ENCODE peak calls at places on chromosomes 4 and X, in seven cellular contexts. One of them, this sample, is unnamed.
A peak's percentile ranks its signal among the peaks of the same experiment; 100 is the strongest.

GRCh38 chr4:81845761-81846160 is 374.1 kb upstream of the RASGEF1B start:
- DNase-seq in adrenal gland: no peak
- DNase-seq in SK-N-SH: no peak
- DNase-seq in CD8-positive, alpha-beta T cell: no peak
- DNase-seq in heart left ventricle: no peak
- DNase-seq in fibroblast of lung: no peak
- DNase-seq in PC-3: no peak
- DNase-seq in this sample: no peak

GRCh38 chr4:168039593-168039992 is 52.7 kb upstream of the ANXA10 start:
- DNase-seq in adrenal gland: no peak
- DNase-seq in SK-N-SH: no peak
- DNase-seq in CD8-positive, alpha-beta T cell: no peak
- DNase-seq in heart left ventricle: no peak
- DNase-seq in fibroblast of lung: no peak
- DNase-seq in PC-3: no peak
- DNase-seq in this sample: no peak

GRCh38 chrX:16807976-16808542 is 21.8 kb downstream of the TXLNG start:
- DNase-seq in adrenal gland: no peak
- DNase-seq in SK-N-SH: no peak
- DNase-seq in CD8-positive, alpha-beta T cell: no peak
- DNase-seq in heart left ventricle: no peak
- DNase-seq in fibroblast of lung: peak; percentile 33
- DNase-seq in PC-3: peak; percentile 54
- DNase-seq in this sample: peak; percentile 19

GRCh38 chr4:6658635-6659075 is 18.2 kb downstream of the MRFAP1 start:
- DNase-seq in adrenal gland: peak; percentile 66
- DNase-seq in SK-N-SH: no peak
- DNase-seq in CD8-positive, alpha-beta T cell: peak; percentile 42
- DNase-seq in heart left ventricle: peak; percentile 54
- DNase-seq in fibroblast of lung: peak; percentile 55
- DNase-seq in PC-3: no peak
- DNase-seq in this sample: no peak

GRCh38 chr4:7419961-7420660 is 14.6 kb downstream of the PSAPL1 start:
- DNase-seq in adrenal gland: peak; percentile 23
- DNase-seq in SK-N-SH: no peak
- DNase-seq in CD8-positive, alpha-beta T cell: no peak
- DNase-seq in heart left ventricle: no peak
- DNase-seq in fibroblast of lung: no peak
- DNase-seq in PC-3: no peak
- DNase-seq in this sample: no peak

GRCh38 chr4:96164814-96165351 is 325.0 kb downstream of the PDHA2 start:
- DNase-seq in adrenal gland: peak; percentile 56
- DNase-seq in SK-N-SH: no peak
- DNase-seq in CD8-positive, alpha-beta T cell: no peak
- DNase-seq in heart left ventricle: no peak
- DNase-seq in fibroblast of lung: peak; percentile 98
- DNase-seq in PC-3: peak; percentile 6
- DNase-seq in this sample: peak; percentile 98

GRCh38 chrX:103254921-103255455 is at the start of gene TCEAL8:
- DNase-seq in adrenal gland: peak; percentile 90
- DNase-seq in SK-N-SH: peak; percentile 60
- DNase-seq in CD8-positive, alpha-beta T cell: peak; percentile 25
- DNase-seq in heart left ventricle: peak; percentile 85
- DNase-seq in fibroblast of lung: peak; percentile 81
- DNase-seq in PC-3: peak; percentile 66
- DNase-seq in this sample: peak; percentile 71

GRCh38 chr4:88818650-88819470 is 121.2 kb upstream of the NAP1L5 start:
- DNase-seq in adrenal gland: peak; percentile 77
- DNase-seq in SK-N-SH: peak; percentile 13
- DNase-seq in CD8-positive, alpha-beta T cell: peak; percentile 16
- DNase-seq in heart left ventricle: no peak
- DNase-seq in fibroblast of lung: peak; percentile 46
- DNase-seq in PC-3: peak; percentile 75
- DNase-seq in this sample: no peak

GRCh38 chr4:41287852-41288251 is 31.1 kb downstream of the UCHL1 start:
- DNase-seq in adrenal gland: no peak
- DNase-seq in SK-N-SH: no peak
- DNase-seq in CD8-positive, alpha-beta T cell: no peak
- DNase-seq in heart left ventricle: no peak
- DNase-seq in fibroblast of lung: no peak
- DNase-seq in PC-3: no peak
- DNase-seq in this sample: no peak

GRCh38 chr4:76641758-76642157 is 206.7 kb downstream of the SHROOM3 start:
- DNase-seq in adrenal gland: no peak
- DNase-seq in SK-N-SH: no peak
- DNase-seq in CD8-positive, alpha-beta T cell: no peak
- DNase-seq in heart left ventricle: no peak
- DNase-seq in fibroblast of lung: no peak
- DNase-seq in PC-3: no peak
- DNase-seq in this sample: no peak

GRCh38 chr4:20764353-20764752 is 64.1 kb downstream of the PACRGL start:
- DNase-seq in adrenal gland: no peak
- DNase-seq in SK-N-SH: no peak
- DNase-seq in CD8-positive, alpha-beta T cell: no peak
- DNase-seq in heart left ventricle: no peak
- DNase-seq in fibroblast of lung: peak; percentile 37
- DNase-seq in PC-3: peak; percentile 6
- DNase-seq in this sample: peak; percentile 14

GRCh38 chrX:23844502-23845138 is 61.6 kb downstream of the SAT1 start:
- DNase-seq in adrenal gland: peak; percentile 52
- DNase-seq in SK-N-SH: peak; percentile 41
- DNase-seq in CD8-positive, alpha-beta T cell: no peak
- DNase-seq in heart left ventricle: no peak
- DNase-seq in fibroblast of lung: peak; percentile 24
- DNase-seq in PC-3: no peak
- DNase-seq in this sample: peak; percentile 21

GRCh38 chr4:88187766-88188165 is 29.3 kb upstream of the ABCG2 start:
- DNase-seq in adrenal gland: no peak
- DNase-seq in SK-N-SH: no peak
- DNase-seq in CD8-positive, alpha-beta T cell: no peak
- DNase-seq in heart left ventricle: no peak
- DNase-seq in fibroblast of lung: no peak
- DNase-seq in PC-3: no peak
- DNase-seq in this sample: no peak

GRCh38 chrX:30649859-30650258 is 3.4 kb upstream of the GK start:
- DNase-seq in adrenal gland: no peak
- DNase-seq in SK-N-SH: no peak
- DNase-seq in CD8-positive, alpha-beta T cell: no peak
- DNase-seq in heart left ventricle: no peak
- DNase-seq in fibroblast of lung: no peak
- DNase-seq in PC-3: peak; percentile 33
- DNase-seq in this sample: no peak

GRCh38 chr4:1031346-1031745 is 19.9 kb downstream of the FGFRL1 start:
- DNase-seq in adrenal gland: no peak
- DNase-seq in SK-N-SH: no peak
- DNase-seq in CD8-positive, alpha-beta T cell: no peak
- DNase-seq in heart left ventricle: no peak
- DNase-seq in fibroblast of lung: no peak
- DNase-seq in PC-3: no peak
- DNase-seq in this sample: no peak

GRCh38 chr4:31682796-31683195 is 962.6 kb downstream of the PCDH7 start:
- DNase-seq in adrenal gland: no peak
- DNase-seq in SK-N-SH: no peak
- DNase-seq in CD8-positive, alpha-beta T cell: no peak
- DNase-seq in heart left ventricle: no peak
- DNase-seq in fibroblast of lung: peak; percentile 23
- DNase-seq in PC-3: no peak
- DNase-seq in this sample: peak; percentile 13

GRCh38 chr4:144818136-144818535 is 172.2 kb downstream of the HHIP start:
- DNase-seq in adrenal gland: no peak
- DNase-seq in SK-N-SH: no peak
- DNase-seq in CD8-positive, alpha-beta T cell: no peak
- DNase-seq in heart left ventricle: no peak
- DNase-seq in fibroblast of lung: no peak
- DNase-seq in PC-3: peak; percentile 18
- DNase-seq in this sample: no peak

GRCh38 chr4:139973015-139973414 is 181.0 kb downstream of the MAML3 start:
- DNase-seq in adrenal gland: no peak
- DNase-seq in SK-N-SH: no peak
- DNase-seq in CD8-positive, alpha-beta T cell: no peak
- DNase-seq in heart left ventricle: no peak
- DNase-seq in fibroblast of lung: peak; percentile 89
- DNase-seq in PC-3: no peak
- DNase-seq in this sample: peak; percentile 88

GRCh38 chrX:129688097-129688496 is 33.3 kb upstream of the APLN start:
- DNase-seq in adrenal gland: no peak
- DNase-seq in SK-N-SH: no peak
- DNase-seq in CD8-positive, alpha-beta T cell: no peak
- DNase-seq in heart left ventricle: no peak
- DNase-seq in fibroblast of lung: no peak
- DNase-seq in PC-3: no peak
- DNase-seq in this sample: no peak

GRCh38 chrX:7028246-7028645 is 119.3 kb upstream of the STS start:
- DNase-seq in adrenal gland: no peak
- DNase-seq in SK-N-SH: no peak
- DNase-seq in CD8-positive, alpha-beta T cell: no peak
- DNase-seq in heart left ventricle: no peak
- DNase-seq in fibroblast of lung: no peak
- DNase-seq in PC-3: no peak
- DNase-seq in this sample: no peak

DNA sequence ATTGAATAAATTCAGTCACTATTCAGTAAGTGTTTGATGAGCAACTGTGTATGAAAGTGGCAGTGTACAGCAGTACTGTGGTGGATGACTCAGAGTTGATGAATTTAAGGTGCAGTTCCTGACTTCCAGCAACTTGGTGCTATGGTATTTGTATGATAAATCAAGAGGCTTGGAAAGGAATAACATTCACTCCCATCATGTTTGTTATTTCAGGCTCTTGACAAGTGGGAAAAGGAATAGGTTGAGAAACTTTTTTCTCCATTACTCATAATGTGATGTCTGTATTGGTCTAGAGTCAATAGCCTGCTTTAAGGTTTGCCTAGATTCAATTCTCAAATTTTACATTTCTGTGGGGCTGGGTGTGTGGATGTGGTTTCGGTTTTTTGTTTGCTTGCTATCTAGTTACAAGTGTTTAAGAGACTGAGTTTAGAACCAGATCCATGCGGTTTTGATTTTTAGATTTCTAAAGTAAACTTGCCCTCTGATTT is 35.1 kb upstream of the CYP2U1 start:
- DNase-seq in adrenal gland: no peak
- DNase-seq in SK-N-SH: no peak
- DNase-seq in CD8-positive, alpha-beta T cell: no peak
- DNase-seq in heart left ventricle: no peak
- DNase-seq in fibroblast of lung: peak; percentile 100
- DNase-seq in PC-3: peak; percentile 92
- DNase-seq in this sample: peak; percentile 100
- H3K27ac ChIP-seq in adrenal gland: no peak overlapping the region
- H3K27ac ChIP-seq in SK-N-SH: peak overlapping the region; percentile 60
- H3K27ac ChIP-seq in CD8-positive, alpha-beta T cell: no peak overlapping the region
- H3K27ac ChIP-seq in heart left ventricle: no peak overlapping the region
- H3K27ac ChIP-seq in fibroblast of lung: no peak overlapping the region
- H3K27ac ChIP-seq in PC-3: peak overlapping the region; percentile 82
- H3K27ac ChIP-seq in this sample: peak overlapping the region; percentile 77

DNA sequence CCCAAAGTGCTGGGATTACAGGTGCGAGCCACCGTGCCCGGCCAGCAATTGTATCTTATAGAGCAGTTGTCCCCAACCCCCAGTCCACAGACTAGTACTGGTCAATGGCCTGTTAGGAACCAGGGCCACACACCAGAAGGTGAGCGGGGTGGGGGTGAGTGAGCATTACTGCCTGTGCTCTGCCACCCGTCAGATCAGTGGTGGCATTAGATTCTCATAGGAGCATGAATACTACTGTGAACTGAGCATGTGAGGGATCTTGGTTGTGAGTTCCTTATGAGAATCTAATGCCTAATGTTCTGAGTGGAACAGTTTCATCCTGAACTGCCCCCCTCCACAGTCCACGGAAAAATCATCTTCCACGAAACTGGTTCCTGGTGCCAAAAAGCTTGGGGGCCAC is 328.0 kb upstream of the BOD1L1 start:
- DNase-seq in adrenal gland: no peak
- DNase-seq in SK-N-SH: no peak
- DNase-seq in CD8-positive, alpha-beta T cell: no peak
- DNase-seq in heart left ventricle: no peak
- DNase-seq in fibroblast of lung: no peak
- DNase-seq in PC-3: no peak
- DNase-seq in this sample: no peak
- H3K27ac ChIP-seq in adrenal gland: no peak overlapping the region
- H3K27ac ChIP-seq in SK-N-SH: no peak overlapping the region
- H3K27ac ChIP-seq in CD8-positive, alpha-beta T cell: no peak overlapping the region
- H3K27ac ChIP-seq in heart left ventricle: no peak overlapping the region
- H3K27ac ChIP-seq in fibroblast of lung: no peak overlapping the region
- H3K27ac ChIP-seq in PC-3: no peak overlapping the region
- H3K27ac ChIP-seq in this sample: no peak overlapping the region

GRCh38 chrX:71542411-71542810 is 9.5 kb downstream of the OGT start:
- DNase-seq in adrenal gland: no peak
- DNase-seq in SK-N-SH: no peak
- DNase-seq in CD8-positive, alpha-beta T cell: no peak
- DNase-seq in heart left ventricle: no peak
- DNase-seq in fibroblast of lung: peak; percentile 55
- DNase-seq in PC-3: peak; percentile 68
- DNase-seq in this sample: peak; percentile 51

GRCh38 chrX:71543316-71543715 is 10.4 kb downstream of the OGT start:
- DNase-seq in adrenal gland: no peak
- DNase-seq in SK-N-SH: no peak
- DNase-seq in CD8-positive, alpha-beta T cell: no peak
- DNase-seq in heart left ventricle: no peak
- DNase-seq in fibroblast of lung: peak; percentile 86
- DNase-seq in PC-3: peak; percentile 95
- DNase-seq in this sample: peak; percentile 80

GRCh38 chrX:71540801-71541545 is 8.1 kb downstream of the OGT start:
- DNase-seq in adrenal gland: no peak
- DNase-seq in SK-N-SH: no peak
- DNase-seq in CD8-positive, alpha-beta T cell: no peak
- DNase-seq in heart left ventricle: no peak
- DNase-seq in fibroblast of lung: no peak
- DNase-seq in PC-3: no peak
- DNase-seq in this sample: no peak

GRCh38 chrX:71542825-71543224 is 9.9 kb downstream of the OGT start:
- DNase-seq in adrenal gland: no peak
- DNase-seq in SK-N-SH: no peak
- DNase-seq in CD8-positive, alpha-beta T cell: no peak
- DNase-seq in heart left ventricle: no peak
- DNase-seq in fibroblast of lung: peak; percentile 27
- DNase-seq in PC-3: peak; percentile 20
- DNase-seq in this sample: peak; percentile 24

GRCh38 chrX:71541546-71542022 is 8.7 kb downstream of the OGT start:
- DNase-seq in adrenal gland: no peak
- DNase-seq in SK-N-SH: no peak
- DNase-seq in CD8-positive, alpha-beta T cell: no peak
- DNase-seq in heart left ventricle: no peak
- DNase-seq in fibroblast of lung: peak; percentile 60
- DNase-seq in PC-3: peak; percentile 46
- DNase-seq in this sample: peak; percentile 53
- H3K27ac ChIP-seq in adrenal gland: no peak overlapping the region
- H3K27ac ChIP-seq in SK-N-SH: no peak overlapping the region
- H3K27ac ChIP-seq in CD8-positive, alpha-beta T cell: no peak overlapping the region
- H3K27ac ChIP-seq in heart left ventricle: no peak overlapping the region
- H3K27ac ChIP-seq in fibroblast of lung: peak overlapping the region; percentile 45
- H3K27ac ChIP-seq in PC-3: peak overlapping the region; percentile 87
- H3K27ac ChIP-seq in this sample: peak overlapping the region; percentile 78

DNA sequence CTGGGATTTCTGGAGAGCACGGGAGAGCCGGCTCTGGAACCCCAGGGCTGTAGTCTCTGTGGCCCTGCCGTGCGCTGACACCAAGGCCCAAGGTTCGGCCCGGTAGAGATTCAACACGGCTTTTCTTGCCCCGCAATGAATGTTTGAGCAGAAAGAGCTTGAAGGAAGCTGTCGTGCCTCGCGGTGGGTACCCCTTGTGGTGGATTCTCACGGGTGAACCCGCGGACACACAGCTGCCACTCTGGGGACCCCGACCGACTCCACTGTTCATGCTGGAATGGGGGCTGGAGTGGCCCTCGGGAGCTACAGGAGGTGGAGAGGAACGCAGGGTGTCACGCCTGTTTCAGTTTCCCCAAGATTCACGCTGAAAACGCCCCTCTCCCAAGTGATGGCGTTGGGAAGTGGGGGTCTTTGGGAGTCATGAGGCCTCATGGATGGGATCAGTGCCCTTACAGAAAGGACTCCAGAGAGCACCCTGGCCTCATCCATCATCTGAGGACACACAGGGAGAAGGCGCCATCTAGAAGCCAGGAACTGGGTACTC is 6.6 kb downstream of the SLC25A6 start:
- DNase-seq in adrenal gland: peak; percentile 62
- DNase-seq in SK-N-SH: peak; percentile 27
- DNase-seq in CD8-positive, alpha-beta T cell: no peak
- DNase-seq in heart left ventricle: no peak
- DNase-seq in fibroblast of lung: no peak
- DNase-seq in PC-3: no peak
- DNase-seq in this sample: no peak
- H3K27ac ChIP-seq in adrenal gland: no peak overlapping the region
- H3K27ac ChIP-seq in SK-N-SH: no peak overlapping the region
- H3K27ac ChIP-seq in CD8-positive, alpha-beta T cell: no peak overlapping the region
- H3K27ac ChIP-seq in heart left ventricle: no peak overlapping the region
- H3K27ac ChIP-seq in fibroblast of lung: no peak overlapping the region
- H3K27ac ChIP-seq in PC-3: no peak overlapping the region
- H3K27ac ChIP-seq in this sample: no peak overlapping the region

This sample was measured in astrocyte.